ENCODE peak calls at places on chromosome 14, in four cellular contexts. One of them, this sample, is unnamed.

GRCh38 chr14:98177551-98177950 is 1094.4 kb downstream of the BCL11B start:
- DNase-seq in H1: no peak
- DNase-seq in K562: no peak
- DNase-seq in GM12878: no peak
- DNase-seq in this sample: no peak

GRCh38 chr14:64758025-64758521 is 53.8 kb downstream of the PLEKHG3 start:
- DNase-seq in H1: no peak
- DNase-seq in K562: no peak
- DNase-seq in GM12878: no peak
- DNase-seq in this sample: no peak

GRCh38 chr14:93112891-93113677 is 2.6 kb downstream of the ITPK1 start:
- DNase-seq in H1: peak
- DNase-seq in K562: peak
- DNase-seq in GM12878: peak
- DNase-seq in this sample: peak

GRCh38 chr14:85853996-85854526 is 324.1 kb downstream of the FLRT2 start:
- DNase-seq in H1: no peak
- DNase-seq in K562: no peak
- DNase-seq in GM12878: no peak
- DNase-seq in this sample: no peak

GRCh38 chr14:98705826-98706225 is 566.2 kb downstream of the BCL11B start:
- DNase-seq in H1: no peak
- DNase-seq in K562: no peak
- DNase-seq in GM12878: no peak
- DNase-seq in this sample: no peak

GRCh38 chr14:29521526-29522137 is 406.0 kb downstream of the PRKD1 start:
- DNase-seq in H1: peak
- DNase-seq in K562: no peak
- DNase-seq in GM12878: no peak
- DNase-seq in this sample: no peak

GRCh38 chr14:96221109-96221650 is 16.5 kb downstream of the BDKRB2 start:
- DNase-seq in H1: no peak
- DNase-seq in K562: no peak
- DNase-seq in GM12878: no peak
- DNase-seq in this sample: no peak

GRCh38 chr14:104546591-104547309 is 32.8 kb upstream of the C14orf180 start:
- DNase-seq in H1: peak
- DNase-seq in K562: no peak
- DNase-seq in GM12878: no peak
- DNase-seq in this sample: no peak

GRCh38 chr14:78985668-78986073 is 815.5 kb downstream of the NRXN3 start:
- DNase-seq in H1: peak
- DNase-seq in K562: no peak
- DNase-seq in GM12878: no peak
- DNase-seq in this sample: no peak

GRCh38 chr14:38290601-38291190 is 34.8 kb upstream of the CLEC14A start:
- DNase-seq in H1: no peak
- DNase-seq in K562: no peak
- DNase-seq in GM12878: no peak
- DNase-seq in this sample: peak

GRCh38 chr14:97057238-97057637 is 260.1 kb downstream of the VRK1 start:
- DNase-seq in H1: no peak
- DNase-seq in K562: no peak
- DNase-seq in GM12878: no peak
- DNase-seq in this sample: no peak

GRCh38 chr14:95482967-95483842 is 33.2 kb downstream of the SYNE3 start:
- DNase-seq in H1: no peak
- DNase-seq in K562: peak
- DNase-seq in GM12878: no peak
- DNase-seq in this sample: peak

GRCh38 chr14:95092723-95093122 is 64.6 kb downstream of the DICER1 start:
- DNase-seq in H1: no peak
- DNase-seq in K562: no peak
- DNase-seq in GM12878: no peak
- DNase-seq in this sample: no peak

GRCh38 chr14:74647834-74648361 is 35.9 kb upstream of the LTBP2 start:
- DNase-seq in H1: no peak
- DNase-seq in K562: no peak
- DNase-seq in GM12878: no peak
- DNase-seq in this sample: no peak
- TF ChIP-seq RFX5 in H1: no peak
- TF ChIP-seq RFX5 in K562: no peak
- TF ChIP-seq RFX5 in GM12878: no peak
- TF ChIP-seq RFX5 in this sample: no peak

DNA sequence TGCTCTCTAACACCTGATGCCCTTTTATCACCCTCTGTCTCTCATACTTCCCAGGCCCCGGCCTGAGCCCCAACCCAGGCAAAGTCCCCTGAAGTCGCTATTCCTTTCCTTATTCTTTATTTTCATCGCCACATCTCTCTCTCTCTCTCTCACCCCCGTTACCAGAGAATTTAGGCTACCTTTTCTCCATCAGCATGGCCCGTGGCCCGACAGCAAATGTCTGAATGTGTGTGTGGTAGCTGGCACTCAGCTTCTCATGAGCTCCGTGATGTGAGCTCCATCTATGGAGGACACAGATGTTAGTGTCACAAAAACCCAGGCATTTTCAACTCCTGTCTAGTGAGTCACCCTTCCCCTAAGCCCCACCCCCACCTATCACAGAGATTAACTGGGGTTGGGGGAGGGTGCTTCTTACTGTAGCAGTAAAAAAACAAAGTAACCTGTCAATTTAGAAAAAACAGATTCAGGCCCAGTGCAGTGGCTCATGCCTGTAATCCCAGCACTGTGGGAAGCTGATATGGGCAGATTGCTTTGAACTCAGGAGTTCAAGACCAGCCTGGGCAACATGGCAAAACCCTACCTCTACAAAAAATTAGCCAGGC is 53.8 kb downstream of the VCPKMT start:
- DNase-seq in H1: no peak
- DNase-seq in K562: peak
- DNase-seq in GM12878: peak
- DNase-seq in this sample: peak
- TF ChIP-seq CREB1 in H1: no peak
- TF ChIP-seq CREB1 in K562: no peak
- TF ChIP-seq CREB1 in GM12878: peak
- TF ChIP-seq CREB1 in this sample: no peak

GRCh38 chr14:72980863-72981262 is 46.0 kb downstream of the ZFYVE1 start:
- DNase-seq in H1: no peak
- DNase-seq in K562: no peak
- DNase-seq in GM12878: no peak
- DNase-seq in this sample: no peak

GRCh38 chr14:72978856-72979255 is 48.0 kb downstream of the ZFYVE1 start:
- DNase-seq in H1: no peak
- DNase-seq in K562: no peak
- DNase-seq in GM12878: no peak
- DNase-seq in this sample: no peak

GRCh38 chr14:72986214-72986613 is 40.7 kb downstream of the ZFYVE1 start:
- DNase-seq in H1: no peak
- DNase-seq in K562: no peak
- DNase-seq in GM12878: no peak
- DNase-seq in this sample: no peak

GRCh38 chr14:72982146-72982708 is 44.7 kb downstream of the ZFYVE1 start:
- DNase-seq in H1: no peak
- DNase-seq in K562: no peak
- DNase-seq in GM12878: no peak
- DNase-seq in this sample: no peak
- H3K27ac ChIP-seq in H1: no peak
- H3K27ac ChIP-seq in K562: no peak
- H3K27ac ChIP-seq in GM12878: no peak
- H3K27ac ChIP-seq in this sample: no peak

GRCh38 chr14:89247457-89248122 is 169.4 kb downstream of the FOXN3 start:
- DNase-seq in H1: no peak
- DNase-seq in K562: no peak
- DNase-seq in GM12878: no peak
- DNase-seq in this sample: peak
- TF ChIP-seq RFX5 in H1: no peak
- TF ChIP-seq RFX5 in K562: no peak
- TF ChIP-seq RFX5 in GM12878: no peak
- TF ChIP-seq RFX5 in this sample: no peak

GRCh38 chr14:77342726-77343397 is 22.0 kb downstream of the GSTZ1 start:
- DNase-seq in H1: peak
- DNase-seq in K562: peak
- DNase-seq in GM12878: no peak
- DNase-seq in this sample: no peak
- TF ChIP-seq CREB1 in H1: no peak
- TF ChIP-seq CREB1 in K562: no peak
- TF ChIP-seq CREB1 in GM12878: no peak
- TF ChIP-seq CREB1 in this sample: no peak

DNA sequence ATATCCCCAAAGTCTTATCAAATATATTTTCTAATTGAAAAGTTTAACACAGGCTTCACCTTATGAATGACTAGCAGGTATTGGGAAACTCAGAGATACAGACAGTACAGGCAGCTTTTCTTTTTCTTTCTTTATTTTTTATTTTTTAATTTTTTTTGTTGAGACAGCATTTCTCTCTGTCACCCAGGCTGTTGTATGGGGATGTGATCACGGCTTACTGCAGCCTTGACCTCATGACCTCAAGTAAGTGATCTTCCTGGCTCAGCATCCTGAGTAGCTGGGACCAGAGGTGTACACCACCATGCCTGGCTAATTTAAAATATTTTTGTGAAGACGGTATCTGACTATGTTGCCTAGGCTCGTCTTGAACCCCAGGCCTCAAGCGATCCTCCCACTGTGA is 85.0 kb downstream of the BRMS1L start:
- DNase-seq in H1: no peak
- DNase-seq in K562: no peak
- DNase-seq in GM12878: no peak
- DNase-seq in this sample: no peak
- H3K27ac ChIP-seq in H1: no peak
- H3K27ac ChIP-seq in K562: no peak
- H3K27ac ChIP-seq in GM12878: no peak
- H3K27ac ChIP-seq in this sample: no peak

GRCh38 chr14:61628192-61628591 is 67.1 kb upstream of the HIF1A start:
- DNase-seq in H1: no peak
- DNase-seq in K562: no peak
- DNase-seq in GM12878: no peak
- DNase-seq in this sample: no peak

GRCh38 chr14:61627612-61628011 is 67.7 kb upstream of the HIF1A start:
- DNase-seq in H1: no peak
- DNase-seq in K562: no peak
- DNase-seq in GM12878: no peak
- DNase-seq in this sample: no peak

GRCh38 chr14:61623927-61624326 is 71.4 kb upstream of the HIF1A start:
- DNase-seq in H1: no peak
- DNase-seq in K562: no peak
- DNase-seq in GM12878: no peak
- DNase-seq in this sample: no peak

GRCh38 chr14:61621444-61621843 is 73.9 kb upstream of the HIF1A start:
- DNase-seq in H1: no peak
- DNase-seq in K562: no peak
- DNase-seq in GM12878: no peak
- DNase-seq in this sample: no peak

GRCh38 chr14:61625171-61625570 is 70.1 kb upstream of the HIF1A start:
- DNase-seq in H1: no peak
- DNase-seq in K562: no peak
- DNase-seq in GM12878: no peak
- DNase-seq in this sample: peak
- TF ChIP-seq RFX5 in H1: no peak
- TF ChIP-seq RFX5 in K562: no peak
- TF ChIP-seq RFX5 in GM12878: no peak
- TF ChIP-seq RFX5 in this sample: no peak

GRCh38 chr14:31941487-31941886 is 135.6 kb upstream of the ARHGAP5 start:
- DNase-seq in H1: no peak
- DNase-seq in K562: no peak
- DNase-seq in GM12878: no peak
- DNase-seq in this sample: peak

GRCh38 chr14:31942216-31942841 is 134.8 kb upstream of the ARHGAP5 start:
- DNase-seq in H1: no peak
- DNase-seq in K562: no peak
- DNase-seq in GM12878: no peak
- DNase-seq in this sample: no peak

GRCh38 chr14:31937730-31938346 is 139.3 kb upstream of the ARHGAP5 start:
- DNase-seq in H1: no peak
- DNase-seq in K562: peak
- DNase-seq in GM12878: peak
- DNase-seq in this sample: peak

GRCh38 chr14:31943217-31943616 is 133.9 kb upstream of the ARHGAP5 start:
- DNase-seq in H1: no peak
- DNase-seq in K562: no peak
- DNase-seq in GM12878: no peak
- DNase-seq in this sample: no peak

GRCh38 chr14:31939934-31940333 is 137.2 kb upstream of the ARHGAP5 start:
- DNase-seq in H1: no peak
- DNase-seq in K562: no peak
- DNase-seq in GM12878: no peak
- DNase-seq in this sample: no peak
- TF ChIP-seq CREB1 in H1: no peak
- TF ChIP-seq CREB1 in K562: no peak
- TF ChIP-seq CREB1 in GM12878: no peak
- TF ChIP-seq CREB1 in this sample: no peak

This sample was measured in HepG2.